ENCODE peak calls at places on chromosomes 16 and 17, in six cellular contexts. M is right lobe of liver, K is bronchial epithelial cell, R is ascending aorta, I is tibial nerve, Q is adrenal gland. N is an unnamed sample.

GRCh38 chr17:2777242-2777867 is 18.9 kb upstream of the RAP1GAP2 start:
- DNase-seq in M (no peak), K (no peak), R (no peak), I (no peak), Q (no peak), N (no peak)

GRCh38 chr16:346587-346986 is 5.9 kb downstream of the AXIN1 start:
- DNase-seq in M (no peak), K (peak; percentile 92), R (no peak), I (no peak), Q (no peak), N (no peak)

GRCh38 chr17:78725448-78726021 is 56.5 kb downstream of the CYTH1 start:
- DNase-seq in M (no peak), K (no peak), R (no peak), I (no peak), Q (no peak), N (no peak)

GRCh38 chr17:78341559-78342437 is 18.1 kb downstream of the SOCS3 start:
- DNase-seq in M (peak; percentile 85), K (peak; percentile 49), R (peak; percentile 49), I (no peak), Q (peak; percentile 80), N (no peak)

GRCh38 chr17:1112875-1113274 is 66.9 kb downstream of the ABR start:
- DNase-seq in M (no peak), K (no peak), R (no peak), I (no peak), Q (no peak), N (no peak)

GRCh38 chr16:17101646-17102045 is 369.1 kb downstream of the XYLT1 start:
- DNase-seq in M (no peak), K (peak; percentile 2), R (no peak), I (no peak), Q (no peak), N (no peak)

GRCh38 chr16:81841709-81842108 is 62.6 kb downstream of the PLCG2 start:
- DNase-seq in M (no peak), K (no peak), R (no peak), I (no peak), Q (no peak), N (no peak)

GRCh38 chr16:26475579-26475978 is 591.1 kb upstream of the C16orf82 start:
- DNase-seq in M (no peak), K (no peak), R (no peak), I (no peak), Q (no peak), N (no peak)

GRCh38 chr17:50114849-50115357 is 15.1 kb downstream of the SAMD14 start:
- DNase-seq in M (no peak), K (peak; percentile 69), R (no peak), I (peak; percentile 62), Q (peak; percentile 54), N (no peak)

GRCh38 chr17:40538019-40538935 is 27.0 kb downstream of the CCR7 start:
- DNase-seq in M (peak; percentile 96), K (peak; percentile 92), R (no peak), I (no peak), Q (peak; percentile 87), N (no peak)

GRCh38 chr16:88923926-88924833 is 52.8 kb downstream of the CBFA2T3 start:
- DNase-seq in M (no peak), K (no peak), R (no peak), I (no peak), Q (peak; percentile 83), N (no peak)
- H3K27me3 ChIP-seq in M (no peaks in the 10 kb centered on the region), K (no peaks in the 10 kb centered on the region), R (no peaks in the 10 kb centered on the region), I (no peaks in the 10 kb centered on the region), Q (no peaks in the 10 kb centered on the region), N (peaks cover 21% of the 10 kb centered on the region)

DNA sequence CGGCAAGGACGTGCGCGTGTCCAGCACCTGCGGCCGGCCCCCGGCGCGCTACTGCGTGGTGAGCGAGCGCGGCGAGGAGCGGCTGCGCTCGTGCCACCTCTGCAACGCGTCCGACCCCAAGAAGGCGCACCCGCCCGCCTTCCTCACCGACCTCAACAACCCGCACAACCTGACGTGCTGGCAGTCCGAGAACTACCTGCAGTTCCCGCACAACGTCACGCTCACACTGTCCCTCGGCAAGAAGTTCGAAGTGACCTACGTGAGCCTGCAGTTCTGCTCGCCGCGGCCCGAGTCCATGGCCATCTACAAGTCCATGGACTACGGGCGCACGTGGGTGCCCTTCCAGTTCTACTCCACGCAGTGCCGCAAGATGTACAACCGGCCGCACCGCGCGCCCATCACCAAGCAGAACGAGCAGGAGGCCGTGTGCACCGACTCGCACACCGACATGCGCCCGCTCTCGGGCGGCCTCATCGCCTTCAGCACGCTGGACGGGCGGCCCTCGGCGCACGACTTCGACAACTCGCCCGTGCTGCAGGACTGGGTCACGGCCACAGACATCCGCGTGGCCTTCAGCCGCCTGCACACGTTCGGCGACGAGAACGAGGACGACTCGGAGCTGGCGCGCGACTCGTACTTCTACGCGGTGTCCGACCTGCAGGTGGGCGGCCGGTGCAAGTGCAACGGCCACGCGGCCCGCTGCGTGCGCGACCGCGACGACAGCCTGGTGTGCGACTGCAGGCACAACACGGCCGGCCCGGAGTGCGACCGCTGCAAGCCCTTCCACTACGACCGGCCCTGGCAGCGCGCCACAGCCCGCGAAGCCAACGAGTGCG is 1.5 kb downstream of the NTN1 start:
- DNase-seq in M (no peak), K (no peak), R (no peak), I (no peak), Q (no peak), N (no peak)
- H3K4me3 ChIP-seq in M (peak overlapping the region; percentile 73), K (peak overlapping the region; percentile 36), R (peak overlapping the region; percentile 84), I (peak overlapping the region; percentile 69), Q (no peak overlapping the region), N (no peak overlapping the region)

DNA sequence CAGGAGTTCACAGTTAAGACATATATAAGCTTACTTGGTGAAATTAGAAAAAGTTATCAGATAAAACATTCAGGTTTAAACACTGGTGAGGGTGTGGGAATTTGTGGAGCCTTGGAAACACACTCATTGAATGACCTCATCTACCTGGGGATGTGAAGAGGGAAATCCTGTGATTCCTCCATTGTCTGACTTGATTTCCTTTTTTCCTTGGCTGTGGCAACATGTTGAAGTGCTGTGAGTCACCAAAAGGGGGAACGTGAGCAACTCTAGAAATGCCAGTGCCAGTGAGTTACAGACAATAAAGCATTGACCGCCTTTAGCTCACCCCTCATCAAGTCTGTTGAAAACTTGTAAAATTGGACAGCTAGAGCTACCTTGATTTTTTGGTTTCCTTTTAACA is 1.8 kb downstream of the HMOX2 start:
- DNase-seq in M (no peak), K (peak; percentile 99), R (no peak), I (peak; percentile 33), Q (no peak), N (no peak)
- TF ChIP-seq CTCF in M (no peak), K (no peak), R (no peak), I (no peak), Q (peak; percentile 17), N (peak; percentile 28)

DNA sequence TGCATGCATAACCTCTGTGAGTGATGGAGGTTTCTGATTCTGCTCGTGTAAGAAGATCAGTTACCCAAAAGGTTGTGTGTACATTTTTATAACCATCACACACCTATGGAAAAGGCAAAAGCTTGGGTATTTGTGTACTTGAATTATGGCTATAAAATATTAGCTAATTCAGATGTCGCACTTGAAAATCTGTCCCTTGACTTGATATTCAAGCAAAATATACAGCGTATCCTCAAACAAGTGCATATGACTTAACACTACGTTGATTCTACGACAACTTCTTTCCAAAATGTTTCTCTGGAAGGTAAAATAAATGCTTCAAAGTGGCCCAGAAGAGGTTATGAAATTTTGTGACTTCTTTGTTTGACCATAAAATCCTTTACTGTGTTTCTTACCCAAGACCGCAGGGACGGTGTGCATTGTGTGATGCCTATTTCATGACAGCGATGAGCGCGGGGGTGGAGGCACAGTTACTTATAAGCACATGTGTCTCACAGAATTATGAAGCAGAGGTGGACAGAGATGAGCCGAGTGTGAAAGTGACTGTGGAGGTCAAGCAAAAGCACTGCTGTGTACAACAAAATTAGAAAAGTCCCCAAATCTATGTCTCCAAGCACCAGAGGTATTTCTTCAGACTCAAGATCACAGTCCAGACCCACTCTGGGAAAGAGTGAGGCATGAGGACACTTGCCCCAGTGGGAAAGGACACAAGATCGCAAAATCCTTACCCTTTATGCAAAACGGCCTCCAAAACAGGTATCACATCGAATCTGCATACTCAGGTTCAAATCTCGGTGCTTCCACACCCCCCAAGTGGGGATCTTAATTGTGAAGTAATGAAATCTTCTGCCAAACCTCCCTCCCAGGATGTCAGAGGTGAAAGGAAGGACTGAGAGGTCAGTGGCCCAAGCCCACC is 4.1 kb upstream of the HOXB9 start:
- DNase-seq in M (no peak), K (no peak), R (no peak), I (no peak), Q (no peak), N (no peak)
- H3K27me3 ChIP-seq in M (peaks cover 23% of the 10 kb centered on the region), K (peaks cover 88% of the 10 kb centered on the region), R (peaks cover 29% of the 10 kb centered on the region), I (no peaks in the 10 kb centered on the region), Q (peaks cover 99% of the 10 kb centered on the region), N (no peaks in the 10 kb centered on the region)

GRCh38 chr16:4316103-4316731 is 350 bp downstream of the GLIS2 start:
- DNase-seq in M (no peak), K (no peak), R (no peak), I (no peak), Q (no peak), N (no peak)

GRCh38 chr16:4318171-4318910 is 2.5 kb downstream of the GLIS2 start:
- DNase-seq in M (no peak), K (no peak), R (no peak), I (no peak), Q (no peak), N (no peak)

GRCh38 chr16:4316732-4317461 is 1.0 kb downstream of the GLIS2 start:
- DNase-seq in M (peak; percentile 80), K (no peak), R (no peak), I (no peak), Q (peak; percentile 65), N (no peak)

GRCh38 chr16:4319454-4319853 is 3.6 kb downstream of the GLIS2 start:
- DNase-seq in M (no peak), K (no peak), R (no peak), I (peak; percentile 48), Q (no peak), N (no peak)

GRCh38 chr16:4317471-4318170 is 1.8 kb downstream of the GLIS2 start:
- DNase-seq in M (no peak), K (no peak), R (no peak), I (no peak), Q (no peak), N (no peak)
- H3K4me3 ChIP-seq in M (no peak overlapping the region), K (no peak overlapping the region), R (peak overlapping the region; percentile 90), I (peak overlapping the region; percentile 59), Q (no peak overlapping the region), N (peak overlapping the region; percentile 87)

GRCh38 chr16:47581114-47581513 is 120.0 kb downstream of the PHKB start:
- DNase-seq in M (no peak), K (no peak), R (no peak), I (no peak), Q (no peak), N (no peak)
- TF ChIP-seq CTCF in M (no peak), K (no peak), R (no peak), I (no peak), Q (no peak), N (no peak)

DNA sequence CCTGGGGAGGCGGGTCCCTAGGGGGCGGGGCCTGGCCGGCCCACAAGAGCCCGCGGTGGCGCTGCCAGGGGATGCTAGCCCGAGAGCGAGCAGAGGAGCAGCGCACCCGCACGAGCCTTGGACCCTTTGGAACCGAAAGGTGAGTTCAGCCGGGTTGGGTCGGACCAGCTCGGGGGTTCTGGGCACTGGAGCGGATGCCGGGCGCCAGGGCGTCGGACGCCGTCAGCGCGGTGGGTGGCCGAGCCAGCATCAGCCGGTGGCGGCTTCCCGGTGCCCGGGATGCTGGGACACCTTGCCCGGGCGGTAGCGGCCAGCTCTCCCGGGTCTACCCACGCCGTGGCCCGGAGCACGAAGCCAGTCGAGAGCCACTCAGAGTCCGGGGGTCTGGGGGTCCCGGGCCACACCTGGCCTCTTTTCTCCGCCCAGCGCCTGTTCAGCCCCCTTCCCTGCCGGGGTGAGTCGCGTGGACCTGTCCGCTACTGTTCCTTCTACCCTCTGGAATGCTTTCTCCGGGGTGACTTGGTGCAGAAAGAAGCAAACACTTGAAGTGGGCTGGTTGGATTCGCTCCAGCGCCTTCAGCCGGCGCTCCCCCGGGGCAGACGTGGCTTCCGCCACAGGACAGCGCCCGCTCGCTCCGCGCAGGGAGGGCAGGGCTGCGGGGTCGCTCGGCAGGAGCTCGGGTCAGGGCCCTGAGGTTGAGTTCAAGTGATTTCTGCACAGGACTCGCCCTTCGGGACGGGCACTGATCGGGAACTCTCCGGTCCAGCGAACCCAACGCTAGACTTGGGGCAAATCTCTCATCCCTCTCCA is at the start of gene SCNN1G:
- DNase-seq in M (no peak), K (no peak), R (no peak), I (no peak), Q (no peak), N (no peak)
- H3K27me3 ChIP-seq in M (no peaks in the 10 kb centered on the region), K (peaks cover 28% of the 10 kb centered on the region), R (peaks cover 9% of the 10 kb centered on the region), I (no peaks in the 10 kb centered on the region), Q (peaks cover 38% of the 10 kb centered on the region), N (peaks cover 28% of the 10 kb centered on the region)

N was measured in kidney epithelial cell.